ENCODE peak calls at places on chromosomes 3 and 15, in five cellular contexts. I is mammary epithelial cell, E is natural killer cell, C is NCI-H1417, Z is mucosa of descending colon. B is an unnamed sample.

GRCh38 chr3:101729586-101729985 is 5.2 kb downstream of the CEP97 start:
- DNase-seq in I (no peak), E (no peak), C (no peak), Z (no peak), B (no peak)

GRCh38 chr3:37221407-37221806 is 47.0 kb upstream of the LRRFIP2 start:
- DNase-seq in I (peak; percentile 96), E (no peak), C (no peak), Z (no peak), B (no peak)

GRCh38 chr3:33865133-33865532 is 66.7 kb downstream of the PDCD6IP start:
- DNase-seq in I (no peak), E (no peak), C (no peak), Z (no peak), B (no peak)

GRCh38 chr15:74598126-74598842 is 17.4 kb upstream of the CLK3 start:
- DNase-seq in I (peak; percentile 51), E (peak; percentile 94), C (peak; percentile 91), Z (peak; percentile 98), B (peak; percentile 97)

GRCh38 chr3:32998631-32999451 is 47.4 kb downstream of the CCR4 start:
- DNase-seq in I (no peak), E (no peak), C (no peak), Z (no peak), B (no peak)

GRCh38 chr3:174439621-174440349 is 419.3 kb upstream of the NAALADL2 start:
- DNase-seq in I (peak; percentile 84), E (no peak), C (no peak), Z (peak; percentile 30), B (no peak)

GRCh38 chr3:155424041-155424605 is 130.6 kb upstream of the STRIT1 start:
- DNase-seq in I (no peak), E (no peak), C (no peak), Z (no peak), B (no peak)

GRCh38 chr15:80856809-80857377 is 77.7 kb downstream of the CEMIP start:
- DNase-seq in I (no peak), E (no peak), C (peak; percentile 90), Z (peak; percentile 78), B (no peak)

GRCh38 chr3:45612918-45613602 is 18.5 kb downstream of the LIMD1 start:
- DNase-seq in I (peak; percentile 95), E (no peak), C (no peak), Z (no peak), B (no peak)

GRCh38 chr3:18747383-18747782 is 322.2 kb upstream of the SATB1 start:
- DNase-seq in I (no peak), E (no peak), C (no peak), Z (peak; percentile 46), B (no peak)

GRCh38 chr3:55721716-55722484 is 234.8 kb upstream of the WNT5A start:
- DNase-seq in I (peak; percentile 27), E (no peak), C (peak; percentile 6), Z (peak; percentile 50), B (no peak)

GRCh38 chr15:92128788-92129187 is 264.9 kb upstream of the ST8SIA2 start:
- DNase-seq in I (no peak), E (no peak), C (no peak), Z (no peak), B (no peak)

GRCh38 chr15:89898628-89899302 is 5.0 kb upstream of the AP3S2 start:
- DNase-seq in I (peak; percentile 59), E (no peak), C (peak; percentile 64), Z (peak; percentile 48), B (no peak)

GRCh38 chr3:71488391-71488809 is 95.1 kb downstream of the FOXP1 start:
- DNase-seq in I (no peak), E (no peak), C (peak; percentile 2), Z (no peak), B (no peak)

GRCh38 chr3:161153480-161153879 is 48.3 kb upstream of the B3GALNT1 start:
- DNase-seq in I (no peak), E (no peak), C (peak; percentile 9), Z (no peak), B (no peak)

GRCh38 chr15:70152070-70152480 is 54.4 kb upstream of the TLE3 start:
- DNase-seq in I (no peak), E (peak; percentile 28), C (peak; percentile 96), Z (no peak), B (peak; percentile 47)

GRCh38 chr3:138945646-138946553 is 1.0 kb downstream of the FOXL2 start:
- DNase-seq in I (peak; percentile 74), E (no peak), C (peak; percentile 59), Z (peak; percentile 49), B (no peak)

GRCh38 chr3:29346828-29347227 is 66.0 kb downstream of the RBMS3 start:
- DNase-seq in I (no peak), E (no peak), C (no peak), Z (no peak), B (no peak)

GRCh38 chr15:40105517-40106202 is 3.0 kb downstream of the BMF start:
- DNase-seq in I (no peak), E (no peak), C (no peak), Z (no peak), B (peak; percentile 58)

GRCh38 chr3:132284756-132285619 is 32.2 kb upstream of the ACP3 start:
- DNase-seq in I (no peak), E (no peak), C (no peak), Z (no peak), B (no peak)

GRCh38 chr15:57323806-57324589 is 52.3 kb upstream of the CGNL1 start:
- DNase-seq in I (peak; percentile 51), E (no peak), C (peak; percentile 71), Z (peak; percentile 85), B (peak; percentile 61)

GRCh38 chr3:151008699-151009098 is 36.2 kb upstream of the CLRN1 start:
- DNase-seq in I (peak; percentile 11), E (no peak), C (peak; percentile 46), Z (no peak), B (no peak)

GRCh38 chr3:125072310-125072709 is 16.5 kb upstream of the HEG1 start:
- DNase-seq in I (no peak), E (no peak), C (no peak), Z (no peak), B (no peak)

GRCh38 chr15:100684591-100684990 is 82.2 kb downstream of the ASB7 start:
- DNase-seq in I (no peak), E (no peak), C (no peak), Z (no peak), B (no peak)

GRCh38 chr15:41160639-41161315 is 44.7 kb upstream of the INO80 start:
- DNase-seq in I (no peak), E (no peak), C (no peak), Z (no peak), B (peak; percentile 35)

GRCh38 chr15:34583399-34584320 is at the start of gene GOLGA8B:
- DNase-seq in I (peak; percentile 72), E (peak; percentile 71), C (peak; percentile 93), Z (peak; percentile 76), B (peak; percentile 84)

GRCh38 chr3:81859524-81859923 is 98.1 kb upstream of the GBE1 start:
- DNase-seq in I (no peak), E (no peak), C (no peak), Z (no peak), B (no peak)

GRCh38 chr3:150761831-150762661 is 923 bp downstream of the SIAH2 start:
- DNase-seq in I (peak; percentile 60), E (peak; percentile 37), C (peak; percentile 80), Z (peak; percentile 79), B (no peak)

GRCh38 chr3:3629911-3630310 is 169.3 kb upstream of the LRRN1 start:
- DNase-seq in I (no peak), E (no peak), C (no peak), Z (no peak), B (no peak)

GRCh38 chr3:37256447-37256846 is 82.1 kb upstream of the LRRFIP2 start:
- DNase-seq in I (no peak), E (no peak), C (no peak), Z (no peak), B (no peak)

GRCh38 chr15:70196314-70197291 is 98.9 kb upstream of the TLE3 start:
- DNase-seq in I (peak; percentile 100), E (no peak), C (peak; percentile 93), Z (peak; percentile 21), B (peak; percentile 90)

GRCh38 chr15:63735449-63735848 is 98.3 kb downstream of the HERC1 start:
- DNase-seq in I (no peak), E (no peak), C (no peak), Z (no peak), B (no peak)

GRCh38 chr3:2810723-2811122 is 299.5 kb downstream of the IL5RA start:
- DNase-seq in I (no peak), E (no peak), C (no peak), Z (no peak), B (no peak)

GRCh38 chr3:40877651-40878463 is 321.4 kb upstream of the CTNNB1 start:
- DNase-seq in I (peak; percentile 29), E (no peak), C (no peak), Z (peak; percentile 18), B (peak; percentile 90)

GRCh38 chr3:102068736-102069135 is 219.4 kb downstream of the NFKBIZ start:
- DNase-seq in I (no peak), E (no peak), C (no peak), Z (no peak), B (no peak)

GRCh38 chr15:65626856-65627255 is 5.1 kb downstream of the SLC24A1 start:
- DNase-seq in I (no peak), E (no peak), C (no peak), Z (no peak), B (no peak)

GRCh38 chr3:122246214-122246613 is 62.7 kb downstream of the CASR start:
- DNase-seq in I (no peak), E (no peak), C (no peak), Z (no peak), B (no peak)

GRCh38 chr3:128706171-128706570 is 19.8 kb upstream of the RAB7A start:
- DNase-seq in I (peak; percentile 52), E (no peak), C (peak; percentile 19), Z (no peak), B (no peak)

B was measured in posterior vena cava.